ENCODE peak calls at places on chromosome 22, in ten cellular contexts. V is brain microvascular endothelial cell, W is fibroblast of mammary gland, G is heart right ventricle, H is ovary, J is spleen, R is sigmoid colon, C is choroid plexus epithelial cell, O is IMR-90, E is bronchial epithelial cell. Z is an unnamed sample.

GRCh38 chr22:46580940-46581579 is 39.1 kb upstream of the GRAMD4 start:
- DNase-seq in V (no peak), W (no peak), G (no peak), H (no peak), J (peak; percentile 28), R (peak; percentile 40), C (no peak), O (no peak), E (no peak), Z (no peak)

GRCh38 chr22:42111798-42112197 is 18.8 kb downstream of the CYP2D6 start:
- DNase-seq in V (no peak), W (no peak), G (no peak), H (no peak), J (no peak), R (no peak), C (no peak), O (no peak), E (no peak), Z (no peak)

GRCh38 chr22:21816787-21817496 is 50.5 kb downstream of the MAPK1 start:
- DNase-seq in V (peak; percentile 80), W (peak; percentile 94), G (no peak), H (no peak), J (no peak), R (no peak), C (peak; percentile 95), O (peak; percentile 95), E (peak; percentile 98), Z (peak; percentile 84)

GRCh38 chr22:45314789-45315188 is 5.1 kb downstream of the FAM118A start:
- DNase-seq in V (no peak), W (no peak), G (no peak), H (no peak), J (no peak), R (no peak), C (no peak), O (no peak), E (no peak), Z (no peak)

GRCh38 chr22:32328306-32329201 is 29.1 kb upstream of the RFPL3 start:
- DNase-seq in V (no peak), W (no peak), G (no peak), H (no peak), J (no peak), R (no peak), C (no peak), O (no peak), E (no peak), Z (no peak)

GRCh38 chr22:40679249-40679963 is at the start of gene MCHR1:
- DNase-seq in V (no peak), W (no peak), G (no peak), H (no peak), J (no peak), R (no peak), C (no peak), O (peak; percentile 14), E (no peak), Z (no peak)

GRCh38 chr22:42684462-42685195 is 35.4 kb upstream of the CYB5R3 start:
- DNase-seq in V (peak; percentile 27), W (peak; percentile 67), G (no peak), H (no peak), J (no peak), R (peak; percentile 87), C (peak; percentile 68), O (no peak), E (no peak), Z (peak; percentile 68)

GRCh38 chr22:42816339-42816738 is 40.7 kb downstream of the ARFGAP3 start:
- DNase-seq in V (no peak), W (no peak), G (no peak), H (no peak), J (no peak), R (no peak), C (no peak), O (no peak), E (peak; percentile 68), Z (no peak)

GRCh38 chr22:21995660-21996059 is 13.1 kb upstream of the TOP3B start:
- DNase-seq in V (no peak), W (no peak), G (no peak), H (no peak), J (no peak), R (no peak), C (no peak), O (no peak), E (no peak), Z (no peak)

GRCh38 chr22:47784991-47785390 is 1022.5 kb downstream of the TBC1D22A start:
- DNase-seq in V (no peak), W (no peak), G (no peak), H (no peak), J (no peak), R (no peak), C (no peak), O (no peak), E (no peak), Z (no peak)

GRCh38 chr22:18990355-18991137 is 54.5 kb upstream of the PRODH start:
- DNase-seq in V (no peak), W (no peak), G (no peak), H (no peak), J (no peak), R (no peak), C (no peak), O (no peak), E (no peak), Z (no peak)

GRCh38 chr22:41003041-41003440 is 51.9 kb downstream of the RBX1 start:
- DNase-seq in V (no peak), W (no peak), G (no peak), H (no peak), J (no peak), R (no peak), C (no peak), O (no peak), E (peak; percentile 21), Z (no peak)

GRCh38 chr22:16609548-16610261 is 17.1 kb upstream of the CCT8L2 start:
- DNase-seq in V (no peak), W (no peak), G (no peak), H (no peak), J (no peak), R (no peak), C (no peak), O (no peak), E (no peak), Z (no peak)

GRCh38 chr22:16603448-16603768 is 10.8 kb upstream of the CCT8L2 start:
- DNase-seq in V (no peak), W (no peak), G (no peak), H (no peak), J (no peak), R (no peak), C (no peak), O (no peak), E (no peak), Z (no peak)

GRCh38 chr22:16608931-16609330 is 16.3 kb upstream of the CCT8L2 start:
- DNase-seq in V (no peak), W (no peak), G (no peak), H (no peak), J (no peak), R (no peak), C (no peak), O (no peak), E (no peak), Z (peak; percentile 5)
- H3K4me3 ChIP-seq in V (no peak overlapping the region), W (no peak overlapping the region), G (no peak overlapping the region), H (no peak overlapping the region), J (no peak overlapping the region), R (no peak overlapping the region), C (no peak overlapping the region), O (no peak overlapping the region), E (no peak overlapping the region), Z (no peak overlapping the region)

GRCh38 chr22:37206841-37207821 is 5.1 kb downstream of the SSTR3 start:
- DNase-seq in V (no peak), W (no peak), G (no peak), H (peak; percentile 14), J (peak; percentile 71), R (peak; percentile 58), C (no peak), O (no peak), E (no peak), Z (no peak)

GRCh38 chr22:37203354-37204044 is 8.8 kb downstream of the SSTR3 start:
- DNase-seq in V (no peak), W (no peak), G (no peak), H (no peak), J (peak; percentile 73), R (peak; percentile 47), C (no peak), O (no peak), E (no peak), Z (no peak)

GRCh38 chr22:37204045-37204655 is 8.1 kb downstream of the SSTR3 start:
- DNase-seq in V (no peak), W (no peak), G (no peak), H (no peak), J (peak; percentile 71), R (peak; percentile 33), C (no peak), O (no peak), E (no peak), Z (no peak)

GRCh38 chr22:37206118-37206840 is 6.0 kb downstream of the SSTR3 start:
- DNase-seq in V (no peak), W (no peak), G (no peak), H (no peak), J (peak; percentile 52), R (peak; percentile 54), C (no peak), O (no peak), E (no peak), Z (no peak)

GRCh38 chr22:37205046-37205445 is 7.2 kb downstream of the SSTR3 start:
- DNase-seq in V (no peak), W (no peak), G (no peak), H (no peak), J (peak; percentile 57), R (no peak), C (no peak), O (no peak), E (no peak), Z (no peak)
- TF ChIP-seq CTCF in V (no peak), W (no peak), G (no peak), H (no peak), J (no peak), R (no peak), C (no peak), O (no peak), E (no peak), Z (no peak)

DNA sequence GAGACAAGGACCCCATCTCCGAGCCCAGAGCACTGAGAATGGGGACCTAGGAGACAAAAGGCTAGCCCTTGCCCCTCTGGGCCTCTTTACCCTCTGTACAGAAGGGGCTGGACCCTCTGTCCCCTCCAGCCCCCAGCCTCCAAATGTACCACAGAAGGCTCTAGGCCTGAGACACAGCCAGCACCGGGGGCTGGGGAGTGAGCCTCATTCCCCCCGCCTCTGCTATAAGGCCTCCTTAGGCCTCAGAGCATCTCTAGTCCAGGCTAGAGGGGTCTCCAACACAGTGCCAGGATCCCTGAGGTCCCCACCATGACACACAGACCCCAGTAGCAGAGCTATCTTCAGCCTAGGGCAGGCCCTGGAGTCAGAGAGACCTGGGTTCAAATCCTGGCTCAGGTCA is 4.8 kb downstream of the SMTN start:
- DNase-seq in V (no peak), W (no peak), G (no peak), H (no peak), J (no peak), R (no peak), C (no peak), O (no peak), E (no peak), Z (no peak)
- H3K4me3 ChIP-seq in V (peak overlapping the region; percentile 64), W (no peak overlapping the region), G (peak overlapping the region; percentile 55), H (no peak overlapping the region), J (peak overlapping the region; percentile 74), R (peak overlapping the region; percentile 82), C (no peak overlapping the region), O (no peak overlapping the region), E (no peak overlapping the region), Z (peak overlapping the region; percentile 83)

DNA sequence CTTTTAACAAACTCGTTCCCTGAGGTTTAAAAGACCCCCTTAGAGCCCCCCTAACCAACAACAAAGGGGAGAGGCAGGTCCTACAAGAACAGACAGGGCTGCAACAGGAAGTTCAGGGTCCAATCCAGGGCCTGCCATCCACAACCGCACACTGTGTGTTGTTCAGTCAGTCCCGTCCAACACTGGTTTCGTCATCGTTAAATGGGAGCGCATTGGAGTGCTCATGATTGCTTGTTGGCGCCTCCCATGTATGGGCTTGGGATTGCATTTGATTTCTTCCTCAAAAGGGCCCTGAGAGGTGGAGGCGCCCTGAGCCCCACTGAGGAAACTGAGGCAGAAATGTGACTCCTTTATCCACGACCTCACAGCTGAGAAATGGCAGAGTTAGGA is 174.1 kb downstream of the MN1 start:
- DNase-seq in V (no peak), W (peak; percentile 6), G (no peak), H (no peak), J (no peak), R (no peak), C (peak; percentile 23), O (no peak), E (no peak), Z (no peak)
- TF ChIP-seq CTCF in V (peak; percentile 35), W (no peak), G (no peak), H (no peak), J (no peak), R (no peak), C (peak; percentile 30), O (no peak), E (no peak), Z (peak; percentile 9)

Z was measured in foreskin fibroblast.